ENCODE peak calls at places on chromosomes 16 and 17, in five cellular contexts. S is HepG2, E is K562, I is H1, B is GM12878. D is an unnamed sample.

GRCh38 chr16:77499373-77500285 is 64.8 kb upstream of the ADAMTS18 start:
- DNase-seq in S (no peak), E (no peak), I (no peak), B (no peak), D (no peak)

GRCh38 chr16:63617990-63618763 is 1503.7 kb downstream of the CDH11 start:
- DNase-seq in S (no peak), E (no peak), I (no peak), B (no peak), D (no peak)

GRCh38 chr17:45896803-45897693 is 2.7 kb downstream of the MAPT start:
- DNase-seq in S (no peak), E (no peak), I (peak; percentile 73), B (no peak), D (no peak)

GRCh38 chr16:56600398-56600999 is 7.9 kb upstream of the MT2A start:
- DNase-seq in S (peak; percentile 59), E (peak; percentile 55), I (no peak), B (no peak), D (peak; percentile 72)

GRCh38 chr17:9105068-9105868 is 84.0 kb downstream of the NTN1 start:
- DNase-seq in S (no peak), E (no peak), I (no peak), B (no peak), D (no peak)

GRCh38 chr16:14424595-14424994 is 205.5 kb downstream of the PARN start:
- DNase-seq in S (no peak), E (no peak), I (no peak), B (no peak), D (no peak)

GRCh38 chr17:29368926-29369325 is 21.2 kb upstream of the TAOK1 start:
- DNase-seq in S (no peak), E (no peak), I (no peak), B (no peak), D (no peak)

GRCh38 chr16:50806099-50807062 is 64.5 kb downstream of the CYLD start:
- DNase-seq in S (peak; percentile 88), E (peak; percentile 78), I (peak; percentile 91), B (peak; percentile 81), D (peak; percentile 76)

GRCh38 chr17:78787444-78787843 is 5.4 kb upstream of the CYTH1 start:
- DNase-seq in S (no peak), E (no peak), I (no peak), B (no peak), D (no peak)

GRCh38 chr17:55451203-55451641 is 29.6 kb upstream of the MMD start:
- DNase-seq in S (no peak), E (peak; percentile 75), I (no peak), B (no peak), D (no peak)

GRCh38 chr17:59436900-59437299 is 105.4 kb downstream of the YPEL2 start:
- DNase-seq in S (no peak), E (no peak), I (no peak), B (no peak), D (no peak)

DNA sequence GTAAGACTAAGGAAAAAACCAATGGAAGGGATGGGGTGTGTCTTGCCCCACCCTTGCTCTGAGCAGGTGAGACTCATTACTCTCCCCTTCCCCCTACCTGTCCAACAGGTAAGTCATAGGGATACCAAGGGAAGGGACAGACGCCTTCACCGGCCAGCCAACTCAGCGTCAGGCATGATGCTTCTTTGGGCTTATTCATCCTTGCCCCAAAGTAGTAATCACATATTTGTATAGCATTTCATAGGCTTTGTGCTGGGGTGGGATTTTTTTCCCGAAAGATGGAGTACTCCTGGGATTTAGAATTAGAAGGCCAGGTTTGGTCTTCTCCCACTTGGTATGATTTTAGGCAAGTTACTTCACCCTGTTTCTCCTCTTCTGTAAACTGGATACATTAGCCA is 509 bp upstream of the JUP start:
- DNase-seq in S (no peak), E (no peak), I (no peak), B (no peak), D (no peak)
- H3K4me3 ChIP-seq in S (no peak overlapping the region), E (no peak overlapping the region), I (peak overlapping the region; percentile 23), B (no peak overlapping the region), D (no peak overlapping the region)

GRCh38 chr16:48384305-48384981 is 770 bp downstream of the SIAH1 start:
- DNase-seq in S (peak; percentile 41), E (peak; percentile 90), I (peak; percentile 67), B (no peak), D (peak; percentile 94)
- TF ChIP-seq TAF1 in S (peak; percentile 17), E (no peak), I (peak; percentile 80), B (no peak), D (peak; percentile 54)

DNA sequence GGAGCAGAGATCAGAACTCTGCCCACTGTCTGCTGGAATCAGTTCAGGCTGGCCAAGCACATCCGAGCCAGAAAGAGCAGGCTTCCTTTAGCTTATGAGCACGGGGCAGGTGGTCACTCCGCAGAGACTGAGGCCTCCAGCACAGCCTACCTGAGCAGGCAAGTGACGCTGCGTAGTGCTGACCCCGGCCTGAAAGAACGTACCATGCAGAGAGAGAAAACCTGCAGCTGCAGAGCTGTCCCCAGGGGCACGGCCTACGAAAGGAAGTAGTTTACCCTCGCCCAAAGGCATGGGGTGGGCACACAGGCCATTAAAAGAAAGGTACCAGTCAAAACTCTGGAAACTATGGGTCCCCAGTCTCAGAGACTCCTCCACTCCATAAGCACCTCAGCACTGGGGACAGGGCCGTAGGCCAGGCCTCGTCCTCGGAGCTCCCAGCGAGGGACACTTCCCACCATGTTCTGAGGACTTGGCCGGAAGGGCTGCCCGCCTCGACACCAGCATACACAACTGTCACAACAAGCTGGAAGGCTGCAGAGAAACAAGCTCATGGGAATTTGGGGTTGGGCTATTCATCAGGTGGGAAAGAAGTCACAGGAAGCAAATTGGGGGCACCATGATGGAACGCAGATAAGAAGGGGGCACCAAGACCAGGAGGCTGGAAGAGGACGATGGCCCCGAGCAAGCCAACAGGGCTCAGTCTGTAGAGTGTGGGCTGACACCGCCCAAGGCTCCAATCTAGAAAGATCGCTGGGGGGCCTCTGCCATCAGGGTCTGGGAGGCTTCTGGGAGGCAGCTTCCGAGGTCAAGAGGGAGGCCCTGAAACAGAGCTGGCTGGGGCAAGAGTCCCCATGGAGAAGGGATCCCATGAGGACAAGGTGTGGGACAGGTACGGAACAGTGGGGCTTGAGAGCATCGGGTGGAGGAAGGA is 21.2 kb downstream of the MEAK7 start:
- DNase-seq in S (no peak), E (no peak), I (peak; percentile 31), B (no peak), D (no peak)
- H3K4me3 ChIP-seq in S (no peak overlapping the region), E (no peak overlapping the region), I (no peak overlapping the region), B (no peak overlapping the region), D (no peak overlapping the region)

GRCh38 chr17:20189322-20189721 is 180.2 kb downstream of the SPECC1 start:
- DNase-seq in S (no peak), E (no peak), I (no peak), B (no peak), D (no peak)

GRCh38 chr17:20189979-20190378 is 180.8 kb downstream of the SPECC1 start:
- DNase-seq in S (no peak), E (peak; percentile 16), I (no peak), B (no peak), D (no peak)

GRCh38 chr17:20184977-20185619 is 175.9 kb downstream of the SPECC1 start:
- DNase-seq in S (no peak), E (no peak), I (no peak), B (no peak), D (no peak)

GRCh38 chr17:20184191-20184590 is 175.0 kb downstream of the SPECC1 start:
- DNase-seq in S (no peak), E (no peak), I (no peak), B (no peak), D (no peak)

DNA sequence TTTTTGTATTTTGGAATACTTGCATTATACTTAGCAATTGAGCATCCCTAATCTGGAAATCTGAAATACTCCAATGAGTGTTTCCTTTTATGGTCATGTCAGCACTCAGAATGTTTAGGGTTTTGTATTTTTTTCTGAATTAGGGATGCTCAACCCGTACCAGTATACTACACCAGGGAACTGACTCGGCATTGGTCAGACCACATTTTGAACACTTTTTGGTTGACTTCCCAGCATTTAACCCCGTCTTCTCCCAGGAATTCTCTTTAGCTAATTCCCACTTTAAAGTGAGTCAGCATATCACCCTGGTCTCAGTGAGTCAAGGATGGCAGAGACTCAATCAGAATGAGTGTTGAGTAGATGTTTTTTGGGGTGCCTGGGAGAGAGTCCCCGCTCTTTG is 177.9 kb downstream of the SPECC1 start:
- DNase-seq in S (no peak), E (no peak), I (no peak), B (no peak), D (no peak)
- TF ChIP-seq TAF1 in S (no peak), E (no peak), I (no peak), B (no peak), D (no peak)